ENCODE peak calls at places on chromosomes 12 and 14, in seven cellular contexts. One of them, this sample, is unnamed.

GRCh38 chr12:20040844-20041243 is 327.5 kb upstream of the PDE3A start:
- DNase-seq in fibroblast of lung: no peak
- DNase-seq in pancreas: no peak
- DNase-seq in lung: no peak
- DNase-seq in esophagus squamous epithelium: no peak
- DNase-seq in suprapubic skin: no peak
- DNase-seq in thoracic aorta: no peak
- DNase-seq in this sample: no peak

GRCh38 chr12:124565071-124565491 is 2.3 kb downstream of the NCOR2 start:
- DNase-seq in fibroblast of lung: peak; percentile 39
- DNase-seq in pancreas: peak; percentile 64
- DNase-seq in lung: no peak
- DNase-seq in esophagus squamous epithelium: no peak
- DNase-seq in suprapubic skin: no peak
- DNase-seq in thoracic aorta: peak; percentile 31
- DNase-seq in this sample: peak; percentile 57

GRCh38 chr14:39548358-39548757 is 116.1 kb upstream of the FBXO33 start:
- DNase-seq in fibroblast of lung: no peak
- DNase-seq in pancreas: no peak
- DNase-seq in lung: no peak
- DNase-seq in esophagus squamous epithelium: no peak
- DNase-seq in suprapubic skin: no peak
- DNase-seq in thoracic aorta: no peak
- DNase-seq in this sample: no peak

GRCh38 chr12:91986084-91986483 is 159.6 kb downstream of the BTG1 start:
- DNase-seq in fibroblast of lung: peak; percentile 74
- DNase-seq in pancreas: no peak
- DNase-seq in lung: no peak
- DNase-seq in esophagus squamous epithelium: no peak
- DNase-seq in suprapubic skin: no peak
- DNase-seq in thoracic aorta: no peak
- DNase-seq in this sample: no peak

GRCh38 chr12:128951448-128951847 is 98.2 kb downstream of the GLT1D1 start:
- DNase-seq in fibroblast of lung: no peak
- DNase-seq in pancreas: no peak
- DNase-seq in lung: no peak
- DNase-seq in esophagus squamous epithelium: no peak
- DNase-seq in suprapubic skin: no peak
- DNase-seq in thoracic aorta: no peak
- DNase-seq in this sample: no peak

GRCh38 chr12:93803408-93803807 is 126.2 kb downstream of the CRADD start:
- DNase-seq in fibroblast of lung: peak; percentile 88
- DNase-seq in pancreas: no peak
- DNase-seq in lung: no peak
- DNase-seq in esophagus squamous epithelium: no peak
- DNase-seq in suprapubic skin: no peak
- DNase-seq in thoracic aorta: no peak
- DNase-seq in this sample: peak; percentile 53

GRCh38 chr14:90580381-90581335 is 183.8 kb downstream of the CALM1 start:
- DNase-seq in fibroblast of lung: no peak
- DNase-seq in pancreas: no peak
- DNase-seq in lung: no peak
- DNase-seq in esophagus squamous epithelium: no peak
- DNase-seq in suprapubic skin: no peak
- DNase-seq in thoracic aorta: no peak
- DNase-seq in this sample: peak; percentile 33

GRCh38 chr12:51591020-51591901 is at the start of gene SCN8A:
- DNase-seq in fibroblast of lung: peak; percentile 65
- DNase-seq in pancreas: peak; percentile 51
- DNase-seq in lung: no peak
- DNase-seq in esophagus squamous epithelium: no peak
- DNase-seq in suprapubic skin: no peak
- DNase-seq in thoracic aorta: no peak
- DNase-seq in this sample: peak; percentile 73

GRCh38 chr12:104130760-104131159 is 7.2 kb downstream of the NFYB start:
- DNase-seq in fibroblast of lung: peak; percentile 40
- DNase-seq in pancreas: no peak
- DNase-seq in lung: no peak
- DNase-seq in esophagus squamous epithelium: no peak
- DNase-seq in suprapubic skin: no peak
- DNase-seq in thoracic aorta: no peak
- DNase-seq in this sample: no peak

GRCh38 chr14:60686865-60687264 is 37.3 kb downstream of the SIX4 start:
- DNase-seq in fibroblast of lung: no peak
- DNase-seq in pancreas: no peak
- DNase-seq in lung: no peak
- DNase-seq in esophagus squamous epithelium: no peak
- DNase-seq in suprapubic skin: no peak
- DNase-seq in thoracic aorta: no peak
- DNase-seq in this sample: no peak

GRCh38 chr12:75820848-75821578 is 210.6 kb downstream of the PHLDA1 start:
- DNase-seq in fibroblast of lung: peak; percentile 96
- DNase-seq in pancreas: no peak
- DNase-seq in lung: no peak
- DNase-seq in esophagus squamous epithelium: peak; percentile 12
- DNase-seq in suprapubic skin: no peak
- DNase-seq in thoracic aorta: peak; percentile 60
- DNase-seq in this sample: no peak

GRCh38 chr12:238116-238515 is 24.2 kb upstream of the SLC6A12 start:
- DNase-seq in fibroblast of lung: no peak
- DNase-seq in pancreas: no peak
- DNase-seq in lung: no peak
- DNase-seq in esophagus squamous epithelium: no peak
- DNase-seq in suprapubic skin: peak; percentile 16
- DNase-seq in thoracic aorta: no peak
- DNase-seq in this sample: no peak

GRCh38 chr14:105062048-105062433 is 3.2 kb downstream of the GPR132 start:
- DNase-seq in fibroblast of lung: no peak
- DNase-seq in pancreas: no peak
- DNase-seq in lung: no peak
- DNase-seq in esophagus squamous epithelium: no peak
- DNase-seq in suprapubic skin: no peak
- DNase-seq in thoracic aorta: no peak
- DNase-seq in this sample: no peak

GRCh38 chr12:95674631-95675030 is 115.9 kb downstream of the NTN4 start:
- DNase-seq in fibroblast of lung: no peak
- DNase-seq in pancreas: no peak
- DNase-seq in lung: no peak
- DNase-seq in esophagus squamous epithelium: no peak
- DNase-seq in suprapubic skin: no peak
- DNase-seq in thoracic aorta: no peak
- DNase-seq in this sample: peak; percentile 96

GRCh38 chr12:49626169-49626835 is 2.9 kb downstream of the PRPF40B start:
- DNase-seq in fibroblast of lung: no peak
- DNase-seq in pancreas: no peak
- DNase-seq in lung: no peak
- DNase-seq in esophagus squamous epithelium: no peak
- DNase-seq in suprapubic skin: no peak
- DNase-seq in thoracic aorta: no peak
- DNase-seq in this sample: no peak

GRCh38 chr14:52402812-52403526 is 88.9 kb downstream of the PTGER2 start:
- DNase-seq in fibroblast of lung: peak; percentile 79
- DNase-seq in pancreas: no peak
- DNase-seq in lung: no peak
- DNase-seq in esophagus squamous epithelium: no peak
- DNase-seq in suprapubic skin: no peak
- DNase-seq in thoracic aorta: no peak
- DNase-seq in this sample: no peak

GRCh38 chr14:104843442-104844305 is 21.4 kb upstream of the CEP170B start:
- DNase-seq in fibroblast of lung: no peak
- DNase-seq in pancreas: no peak
- DNase-seq in lung: no peak
- DNase-seq in esophagus squamous epithelium: no peak
- DNase-seq in suprapubic skin: no peak
- DNase-seq in thoracic aorta: no peak
- DNase-seq in this sample: peak; percentile 37

GRCh38 chr14:61438036-61438435 is 116.7 kb downstream of the PRKCH start:
- DNase-seq in fibroblast of lung: no peak
- DNase-seq in pancreas: no peak
- DNase-seq in lung: no peak
- DNase-seq in esophagus squamous epithelium: no peak
- DNase-seq in suprapubic skin: no peak
- DNase-seq in thoracic aorta: no peak
- DNase-seq in this sample: no peak

GRCh38 chr14:29442720-29443119 is 484.9 kb downstream of the PRKD1 start:
- DNase-seq in fibroblast of lung: peak; percentile 74
- DNase-seq in pancreas: no peak
- DNase-seq in lung: no peak
- DNase-seq in esophagus squamous epithelium: no peak
- DNase-seq in suprapubic skin: no peak
- DNase-seq in thoracic aorta: no peak
- DNase-seq in this sample: peak; percentile 86

GRCh38 chr12:107111314-107111713 is 18.0 kb upstream of the CRY1 start:
- DNase-seq in fibroblast of lung: no peak
- DNase-seq in pancreas: no peak
- DNase-seq in lung: no peak
- DNase-seq in esophagus squamous epithelium: no peak
- DNase-seq in suprapubic skin: no peak
- DNase-seq in thoracic aorta: no peak
- DNase-seq in this sample: no peak

GRCh38 chr12:107118624-107119023 is 25.3 kb upstream of the CRY1 start:
- DNase-seq in fibroblast of lung: no peak
- DNase-seq in pancreas: no peak
- DNase-seq in lung: no peak
- DNase-seq in esophagus squamous epithelium: no peak
- DNase-seq in suprapubic skin: no peak
- DNase-seq in thoracic aorta: no peak
- DNase-seq in this sample: no peak

GRCh38 chr12:107119091-107119490 is 25.7 kb upstream of the CRY1 start:
- DNase-seq in fibroblast of lung: no peak
- DNase-seq in pancreas: no peak
- DNase-seq in lung: no peak
- DNase-seq in esophagus squamous epithelium: no peak
- DNase-seq in suprapubic skin: no peak
- DNase-seq in thoracic aorta: no peak
- DNase-seq in this sample: no peak

GRCh38 chr12:107110519-107110859 is 17.1 kb upstream of the CRY1 start:
- DNase-seq in fibroblast of lung: no peak
- DNase-seq in pancreas: no peak
- DNase-seq in lung: no peak
- DNase-seq in esophagus squamous epithelium: no peak
- DNase-seq in suprapubic skin: no peak
- DNase-seq in thoracic aorta: no peak
- DNase-seq in this sample: no peak

DNA sequence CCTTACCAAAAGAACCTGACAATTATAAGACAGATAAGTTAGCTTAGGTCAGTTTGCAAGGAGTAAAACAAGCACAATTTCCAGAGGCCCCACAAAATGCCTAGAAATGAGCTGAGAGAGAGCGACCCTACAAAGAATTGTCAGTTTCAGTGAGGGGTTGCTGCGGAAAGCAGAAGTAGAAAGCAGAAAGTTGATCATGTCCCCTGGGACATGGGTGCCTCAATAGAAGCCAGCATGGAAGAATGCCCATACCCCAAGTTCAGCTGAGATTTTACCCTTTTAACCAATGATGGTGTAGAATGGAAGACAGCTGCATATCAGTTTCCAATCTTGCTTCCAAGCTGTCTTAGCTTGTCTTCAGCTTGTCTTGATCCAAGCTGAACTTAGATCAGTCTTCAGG is 21.8 kb upstream of the CRY1 start:
- DNase-seq in fibroblast of lung: no peak
- DNase-seq in pancreas: no peak
- DNase-seq in lung: no peak
- DNase-seq in esophagus squamous epithelium: no peak
- DNase-seq in suprapubic skin: no peak
- DNase-seq in thoracic aorta: no peak
- DNase-seq in this sample: no peak
- H3K27me3 ChIP-seq in fibroblast of lung: peaks cover 2% of the 10 kb centered on the region
- H3K27me3 ChIP-seq in pancreas: no peaks in the 10 kb centered on the region
- H3K27me3 ChIP-seq in lung: no peaks in the 10 kb centered on the region
- H3K27me3 ChIP-seq in esophagus squamous epithelium: no peaks in the 10 kb centered on the region
- H3K27me3 ChIP-seq in suprapubic skin: no peaks in the 10 kb centered on the region
- H3K27me3 ChIP-seq in thoracic aorta: no peaks in the 10 kb centered on the region
- H3K27me3 ChIP-seq in this sample: no peaks in the 10 kb centered on the region

DNA sequence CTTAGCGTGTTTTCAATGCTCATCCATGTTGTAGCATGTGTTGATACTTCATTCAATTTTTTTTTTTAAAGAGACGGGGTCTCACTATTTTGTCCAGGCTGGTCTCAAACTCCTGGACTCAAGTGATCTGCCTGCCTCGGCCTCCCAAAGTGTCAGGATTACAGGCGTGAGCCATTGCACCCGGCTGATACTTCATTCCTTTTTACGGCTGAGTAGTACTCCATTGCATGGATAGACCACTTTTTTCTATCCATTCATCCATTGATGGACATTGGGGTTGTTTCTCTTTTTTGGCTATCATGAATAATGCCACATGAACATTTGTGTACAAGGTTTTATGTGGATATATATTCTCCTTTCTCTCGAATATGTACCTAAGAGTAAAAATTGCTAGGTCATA is 1.2 kb downstream of the P2RX7 start:
- DNase-seq in fibroblast of lung: no peak
- DNase-seq in pancreas: no peak
- DNase-seq in lung: no peak
- DNase-seq in esophagus squamous epithelium: no peak
- DNase-seq in suprapubic skin: no peak
- DNase-seq in thoracic aorta: no peak
- DNase-seq in this sample: no peak
- H3K27ac ChIP-seq in fibroblast of lung: no peak overlapping the region
- H3K27ac ChIP-seq in pancreas: peak overlapping the region; percentile 68
- H3K27ac ChIP-seq in lung: no peak overlapping the region
- H3K27ac ChIP-seq in esophagus squamous epithelium: peak overlapping the region; percentile 64
- H3K27ac ChIP-seq in suprapubic skin: peak overlapping the region; percentile 92
- H3K27ac ChIP-seq in thoracic aorta: no peak overlapping the region
- H3K27ac ChIP-seq in this sample: no peak overlapping the region

DNA sequence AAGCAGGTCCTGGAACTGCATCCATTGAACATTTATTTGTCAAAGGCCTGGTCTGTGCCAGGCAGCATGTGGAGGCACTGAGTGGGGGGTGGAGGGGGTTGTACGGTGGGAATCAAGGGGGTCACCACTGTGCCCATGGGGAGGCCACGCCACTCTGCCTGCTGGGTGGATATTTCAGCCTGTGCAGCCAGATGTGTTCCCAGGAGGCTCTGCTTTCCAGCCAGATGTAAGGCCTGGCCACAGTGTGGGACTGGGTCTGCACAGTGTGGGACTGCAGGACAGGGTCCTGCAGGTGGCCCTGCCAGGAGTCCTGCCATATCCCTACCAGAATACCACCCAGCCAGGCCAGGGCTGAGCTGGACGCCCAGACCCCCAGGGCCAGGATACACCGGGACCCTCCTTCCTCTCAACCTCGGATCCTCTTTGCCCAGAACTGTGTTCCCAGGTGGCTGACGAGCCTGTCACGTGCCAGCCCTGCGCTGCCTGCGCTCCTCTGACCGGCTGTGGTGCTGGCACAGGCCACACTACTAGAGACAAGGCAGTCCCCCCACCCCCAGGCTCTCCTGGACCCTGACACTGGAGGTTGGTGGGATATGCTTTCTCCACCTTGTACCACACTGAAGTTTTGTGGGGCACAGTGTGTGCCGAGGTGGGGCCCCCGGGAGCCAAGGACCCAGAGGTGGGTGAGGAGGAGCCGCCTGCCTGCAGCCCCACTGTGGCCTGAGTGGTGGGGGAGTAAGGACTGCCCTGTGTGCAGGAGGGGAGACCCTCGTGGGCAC is 17.5 kb downstream of the XRCC3 start:
- DNase-seq in fibroblast of lung: no peak
- DNase-seq in pancreas: no peak
- DNase-seq in lung: no peak
- DNase-seq in esophagus squamous epithelium: no peak
- DNase-seq in suprapubic skin: no peak
- DNase-seq in thoracic aorta: no peak
- DNase-seq in this sample: no peak
- H3K4me1 ChIP-seq in fibroblast of lung: peaks cover 19% of the 10 kb centered on the region
- H3K4me1 ChIP-seq in pancreas: peaks cover 3% of the 10 kb centered on the region
- H3K4me1 ChIP-seq in lung: no peaks in the 10 kb centered on the region
- H3K4me1 ChIP-seq in esophagus squamous epithelium: peaks cover 34% of the 10 kb centered on the region
- H3K4me1 ChIP-seq in suprapubic skin: peaks cover 70% of the 10 kb centered on the region
- H3K4me1 ChIP-seq in thoracic aorta: peaks cover 5% of the 10 kb centered on the region
- H3K4me1 ChIP-seq in this sample: peaks cover 26% of the 10 kb centered on the region

GRCh38 chr12:68154768-68155167 is 4.8 kb downstream of the IFNG start:
- DNase-seq in fibroblast of lung: no peak
- DNase-seq in pancreas: no peak
- DNase-seq in lung: no peak
- DNase-seq in esophagus squamous epithelium: no peak
- DNase-seq in suprapubic skin: no peak
- DNase-seq in thoracic aorta: no peak
- DNase-seq in this sample: no peak
- H3K27me3 ChIP-seq in fibroblast of lung: no peaks in the 10 kb centered on the region
- H3K27me3 ChIP-seq in pancreas: no peaks in the 10 kb centered on the region
- H3K27me3 ChIP-seq in lung: no peaks in the 10 kb centered on the region
- H3K27me3 ChIP-seq in esophagus squamous epithelium: no peaks in the 10 kb centered on the region
- H3K27me3 ChIP-seq in suprapubic skin: no peaks in the 10 kb centered on the region
- H3K27me3 ChIP-seq in thoracic aorta: no peaks in the 10 kb centered on the region
- H3K27me3 ChIP-seq in this sample: peaks cover 4% of the 10 kb centered on the region